ENCODE peak calls at places on chromosomes 5 and 9, in six cellular contexts. M, J, T, E, I and P are unnamed samples.

GRCh38 chr9:126861707-126862460 is 1.4 kb downstream of the ZBTB34 start:
- DNase-seq in M (no peak), I (peak), T (no peak), J (no peak), E (no peak), P (peak)

GRCh38 chr5:137073192-137073591 is 425.9 kb downstream of the SPOCK1 start:
- DNase-seq in M (no peak), J (no peak), I (peak), E (no peak), T (no peak), P (no peak)

GRCh38 chr9:129609486-129610192 is 11.3 kb downstream of the C9orf50 start:
- DNase-seq in T (no peak), I (peak), J (peak), M (peak), E (no peak), P (peak)

GRCh38 chr5:38433160-38433861 is 123.1 kb downstream of the LIFR start:
- DNase-seq in J (no peak), M (peak), T (no peak), I (peak), E (no peak), P (peak)

GRCh38 chr5:103205991-103206700 is 52.4 kb upstream of the MACIR start:
- DNase-seq in E (no peak), M (no peak), T (no peak), J (no peak), I (no peak), P (no peak)

GRCh38 chr9:97990259-97990658 is 7.1 kb downstream of the ANP32B start:
- DNase-seq in J (no peak), E (no peak), T (no peak), I (peak), M (peak), P (peak)

GRCh38 chr5:116759860-116760644 is 185.4 kb upstream of the SEMA6A start:
- DNase-seq in E (no peak), J (peak), I (no peak), M (peak), T (no peak), P (peak)

GRCh38 chr5:329106-329757 is 7.7 kb downstream of the AHRR start:
- DNase-seq in T (no peak), I (peak), E (no peak), J (no peak), M (no peak), P (no peak)

GRCh38 chr9:75001719-75002421 is 26.2 kb downstream of the CARNMT1 start:
- DNase-seq in I (peak), J (no peak), T (peak), E (no peak), M (peak), P (peak)